ENCODE peak calls at places on chromosome 19, in six cellular contexts. D, O, Q, M, X and J are unnamed samples.
A peak's percentile ranks its signal among the peaks of the same experiment; 100 is the strongest.

GRCh38 chr19:37953576-37954303 is 46.7 kb downstream of the SIPA1L3 start:
- DNase-seq in D (no peak), O (peak; percentile 67), Q (no peak), M (no peak), X (no peak), J (peak; percentile 12)

GRCh38 chr19:3353493-3353892 is 12.9 kb upstream of the NFIC start:
- DNase-seq in D (no peak), O (no peak), Q (no peak), M (no peak), X (no peak), J (peak; percentile 72)

GRCh38 chr19:56316728-56317127 is 2.1 kb upstream of the ZSCAN5A start:
- DNase-seq in D (no peak), O (no peak), Q (no peak), M (no peak), X (no peak), J (no peak)

GRCh38 chr19:4831351-4832340 is at the start of gene TICAM1:
- DNase-seq in D (peak; percentile 65), O (no peak), Q (no peak), M (peak; percentile 88), X (peak; percentile 56), J (peak; percentile 76)

GRCh38 chr19:12126707-12127106 is 13.4 kb downstream of the ZNF20 start:
- DNase-seq in D (peak; percentile 19), O (no peak), Q (no peak), M (no peak), X (peak; percentile 54), J (peak; percentile 64)

GRCh38 chr19:11570039-11570462 is 7.4 kb downstream of the ACP5 start:
- DNase-seq in D (no peak), O (no peak), Q (no peak), M (no peak), X (no peak), J (no peak)

GRCh38 chr19:44927746-44928145 is 13.3 kb downstream of the APOC1 start:
- DNase-seq in D (peak; percentile 59), O (no peak), Q (no peak), M (peak; percentile 45), X (no peak), J (no peak)

GRCh38 chr19:1840541-1841115 is 7.7 kb downstream of the REXO1 start:
- DNase-seq in D (no peak), O (no peak), Q (no peak), M (no peak), X (no peak), J (no peak)

GRCh38 chr19:1053176-1054101 is 13.5 kb upstream of the ARHGAP45 start:
- DNase-seq in D (no peak), O (no peak), Q (no peak), M (no peak), X (no peak), J (no peak)

GRCh38 chr19:1084024-1084868 is 10.9 kb downstream of the POLR2E start:
- DNase-seq in D (no peak), O (no peak), Q (no peak), M (no peak), X (no peak), J (no peak)

GRCh38 chr19:38543807-38544568 is 73.8 kb downstream of the MAP4K1 start:
- DNase-seq in D (peak; percentile 86), O (no peak), Q (peak; percentile 82), M (peak; percentile 88), X (no peak), J (peak; percentile 95)

GRCh38 chr19:43720936-43721335 is 5.1 kb downstream of the IRGC start:
- DNase-seq in D (no peak), O (no peak), Q (no peak), M (no peak), X (no peak), J (no peak)

GRCh38 chr19:35076026-35076370 is 34.5 kb downstream of the HPN start:
- DNase-seq in D (no peak), O (no peak), Q (no peak), M (no peak), X (no peak), J (no peak)

GRCh38 chr19:2700660-2701360 is 1.7 kb downstream of the GNG7 start:
- DNase-seq in D (no peak), O (no peak), Q (no peak), M (no peak), X (no peak), J (no peak)

GRCh38 chr19:46818812-46819211 is 30.4 kb upstream of the SLC1A5 start:
- DNase-seq in D (peak; percentile 33), O (no peak), Q (peak; percentile 43), M (no peak), X (peak; percentile 54), J (no peak)

GRCh38 chr19:55670280-55671053 is 4.6 kb upstream of the EPN1 start:
- DNase-seq in D (peak; percentile 20), O (no peak), Q (peak; percentile 72), M (no peak), X (no peak), J (no peak)

GRCh38 chr19:38840583-38840968 is 9.0 kb upstream of the ECH1 start:
- DNase-seq in D (no peak), O (no peak), Q (no peak), M (no peak), X (no peak), J (no peak)

GRCh38 chr19:9865732-9866627 is 30.9 kb downstream of the PIN1 start:
- DNase-seq in D (no peak), O (no peak), Q (no peak), M (no peak), X (no peak), J (no peak)

GRCh38 chr19:12314553-12314952 is 18.9 kb downstream of the ZNF563 start:
- DNase-seq in D (no peak), O (no peak), Q (no peak), M (no peak), X (no peak), J (no peak)

GRCh38 chr19:32406161-32407003 is 812 bp downstream of the DPY19L3 start:
- DNase-seq in D (no peak), O (no peak), Q (no peak), M (peak; percentile 38), X (no peak), J (no peak)

GRCh38 chr19:5445667-5446066 is 9.6 kb upstream of the ZNRF4 start:
- DNase-seq in D (no peak), O (no peak), Q (no peak), M (no peak), X (no peak), J (no peak)

GRCh38 chr19:45637890-45638667 is 1.1 kb downstream of the EML2 start:
- DNase-seq in D (peak; percentile 48), O (no peak), Q (peak; percentile 50), M (peak; percentile 73), X (no peak), J (no peak)

GRCh38 chr19:14006085-14006765 is at the start of gene RFX1:
- DNase-seq in D (peak; percentile 100), O (peak; percentile 99), Q (peak; percentile 99), M (peak; percentile 100), X (peak; percentile 100), J (peak; percentile 100)
- H4K8ac ChIP-seq in D (peak within 1 kb of the TSS; percentile 62), O (peak within 1 kb of the TSS; percentile 100), Q (no peak within 1 kb of the TSS), M (peak within 1 kb of the TSS; percentile 88), X (peak within 1 kb of the TSS; percentile 98), J (peak within 1 kb of the TSS; percentile 91)

GRCh38 chr19:17097593-17098126 is 22.1 kb downstream of the MYO9B start:
- DNase-seq in D (peak; percentile 41), O (no peak), Q (no peak), M (peak; percentile 80), X (no peak), J (peak; percentile 67)
- H3K14ac ChIP-seq in D (peak overlapping the region; percentile 18), O (no peak overlapping the region), Q (no peak overlapping the region), M (no peak overlapping the region), X (no peak overlapping the region), J (peak overlapping the region; percentile 53)

GRCh38 chr19:19711934-19712828 is 20.7 kb downstream of the ZNF14 start:
- DNase-seq in D (no peak), O (no peak), Q (no peak), M (peak; percentile 6), X (no peak), J (no peak)
- H3K9me3 ChIP-seq in D (peaks cover 88% of the 10 kb centered on the region), O (peaks cover 98% of the 10 kb centered on the region), Q (peaks cover 97% of the 10 kb centered on the region), M (peaks cover 99% of the 10 kb centered on the region), X (peaks cover 92% of the 10 kb centered on the region), J (peaks cover 32% of the 10 kb centered on the region)

GRCh38 chr19:17138937-17139598 is 63.5 kb downstream of the MYO9B start:
- DNase-seq in D (no peak), O (no peak), Q (no peak), M (no peak), X (no peak), J (no peak)

GRCh38 chr19:17137417-17137816 is 61.8 kb downstream of the MYO9B start:
- DNase-seq in D (no peak), O (no peak), Q (no peak), M (no peak), X (no peak), J (peak; percentile 53)

GRCh38 chr19:17136617-17137016 is 61.0 kb downstream of the MYO9B start:
- DNase-seq in D (no peak), O (no peak), Q (no peak), M (no peak), X (no peak), J (no peak)

GRCh38 chr19:17136026-17136425 is 60.4 kb downstream of the MYO9B start:
- DNase-seq in D (no peak), O (no peak), Q (no peak), M (peak; percentile 38), X (peak; percentile 60), J (no peak)
- H4K8ac ChIP-seq in D (peak overlapping the region; percentile 72), O (no peak overlapping the region), Q (no peak overlapping the region), M (peak overlapping the region; percentile 38), X (peak overlapping the region; percentile 79), J (peak overlapping the region; percentile 79)

DNA sequence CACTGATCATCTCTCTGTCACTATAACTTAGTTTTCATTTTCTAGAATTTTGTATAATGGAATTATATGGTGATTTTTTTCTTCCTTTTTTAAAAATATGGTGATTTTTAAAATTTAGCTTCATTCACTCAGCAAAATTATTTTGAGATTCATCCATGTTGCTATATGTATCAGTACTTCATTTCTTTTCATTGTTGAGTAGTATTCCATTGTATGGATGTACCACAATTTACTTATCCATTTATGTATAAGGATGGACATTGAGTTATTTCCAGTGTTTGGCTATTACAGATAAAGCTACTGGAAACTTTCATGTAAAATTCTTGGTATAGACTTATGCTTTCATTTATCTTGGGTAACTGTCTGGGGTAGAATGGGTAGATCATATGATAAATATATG is 12.8 kb downstream of the ZNF546 start:
- DNase-seq in D (no peak), O (no peak), Q (no peak), M (no peak), X (no peak), J (no peak)
- H3K14ac ChIP-seq in D (no peak overlapping the region), O (no peak overlapping the region), Q (no peak overlapping the region), M (no peak overlapping the region), X (no peak overlapping the region), J (no peak overlapping the region)

DNA sequence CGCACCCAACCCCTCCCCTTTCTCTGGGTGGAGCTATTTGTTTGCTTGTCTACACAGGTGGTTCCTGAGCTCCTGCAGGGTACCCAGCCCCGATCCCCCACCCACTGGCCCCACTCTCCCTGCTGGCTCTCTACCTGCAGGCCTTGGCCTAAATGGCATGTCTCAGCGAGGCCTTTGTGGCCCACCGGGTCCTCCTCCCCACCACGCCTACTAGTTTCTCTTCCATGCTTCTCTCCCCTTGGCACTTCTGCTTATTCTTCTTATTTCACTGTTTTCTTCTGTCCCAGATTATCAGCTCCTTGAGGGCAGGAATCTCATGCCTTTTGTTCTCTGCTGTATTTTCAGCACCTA is 57.4 kb upstream of the ZNF536 start:
- DNase-seq in D (no peak), O (no peak), Q (no peak), M (no peak), X (no peak), J (no peak)
- H3K9me3 ChIP-seq in D (peaks cover 42% of the 10 kb centered on the region), O (peaks cover 2% of the 10 kb centered on the region), Q (no peaks in the 10 kb centered on the region), M (no peaks in the 10 kb centered on the region), X (no peaks in the 10 kb centered on the region), J (no peaks in the 10 kb centered on the region)

GRCh38 chr19:49624967-49625910 is 14.7 kb downstream of the RRAS start:
- DNase-seq in D (no peak), O (no peak), Q (no peak), M (no peak), X (no peak), J (no peak)
- H4K8ac ChIP-seq in D (no peak overlapping the region), O (peak overlapping the region; percentile 43), Q (no peak overlapping the region), M (no peak overlapping the region), X (peak overlapping the region; percentile 57), J (no peak overlapping the region)